ENCODE peak calls at places on chromosomes 3 and 15, in six cellular contexts. P, V, L, B, J and G are unnamed samples.

GRCh38 chr15:48190932-48191573 is 412 bp upstream of the CTXN2 start:
- DNase-seq in P (peak; percentile 35), V (no peak), L (no peak), B (peak; percentile 34), J (no peak), G (peak; percentile 89)

GRCh38 chr15:99181544-99181943 is 67.8 kb downstream of the TTC23 start:
- DNase-seq in P (peak; percentile 10), V (no peak), L (peak; percentile 5), B (no peak), J (no peak), G (no peak)

GRCh38 chr15:73897441-73898261 is 24.3 kb downstream of the TBC1D21 start:
- DNase-seq in P (no peak), V (peak; percentile 38), L (no peak), B (peak; percentile 91), J (no peak), G (peak; percentile 55)

GRCh38 chr3:69354948-69355347 is 30.9 kb downstream of the FRMD4B start:
- DNase-seq in P (no peak), V (no peak), L (no peak), B (no peak), J (no peak), G (no peak)

GRCh38 chr15:85314653-85315052 is 65.8 kb upstream of the AKAP13 start:
- DNase-seq in P (no peak), V (no peak), L (no peak), B (no peak), J (no peak), G (no peak)

GRCh38 chr15:38559908-38560307 is 4.7 kb downstream of the RASGRP1 start:
- DNase-seq in P (no peak), V (no peak), L (no peak), B (no peak), J (no peak), G (no peak)

GRCh38 chr3:55519016-55519415 is 31.9 kb upstream of the WNT5A start:
- DNase-seq in P (no peak), V (no peak), L (no peak), B (no peak), J (no peak), G (no peak)

GRCh38 chr15:62758126-62758951 is 284.2 kb upstream of the TPM1 start:
- DNase-seq in P (peak; percentile 68), V (no peak), L (no peak), B (no peak), J (no peak), G (peak; percentile 44)

GRCh38 chr15:100994597-100995446 is 75.7 kb downstream of the LRRK1 start:
- DNase-seq in P (no peak), V (no peak), L (no peak), B (no peak), J (no peak), G (no peak)

GRCh38 chr3:184334470-184335158 is 2.8 kb upstream of the FAM131A start:
- DNase-seq in P (no peak), V (peak; percentile 15), L (no peak), B (no peak), J (no peak), G (no peak)

GRCh38 chr15:74815961-74816360 is 3.3 kb downstream of the LMAN1L start:
- DNase-seq in P (no peak), V (no peak), L (no peak), B (no peak), J (no peak), G (no peak)

GRCh38 chr15:47718474-47719440 is 1.5 kb downstream of the SEMA6D start:
- DNase-seq in P (peak; percentile 41), V (no peak), L (no peak), B (peak; percentile 9), J (no peak), G (no peak)

GRCh38 chr15:89794627-89795241 is 18.6 kb downstream of the MESP2 start:
- DNase-seq in P (no peak), V (no peak), L (no peak), B (no peak), J (no peak), G (no peak)

GRCh38 chr3:187465503-187465902 is 97.3 kb downstream of the RTP4 start:
- DNase-seq in P (no peak), V (no peak), L (no peak), B (no peak), J (no peak), G (no peak)

GRCh38 chr15:68410466-68411200 is 21.3 kb downstream of the ITGA11 start:
- DNase-seq in P (no peak), V (no peak), L (no peak), B (no peak), J (no peak), G (no peak)

GRCh38 chr15:81073796-81074195 is 60.3 kb upstream of the CFAP161 start:
- DNase-seq in P (no peak), V (no peak), L (no peak), B (no peak), J (no peak), G (no peak)

GRCh38 chr3:136818851-136819783 is at the start of gene SLC35G2:
- DNase-seq in P (peak; percentile 63), V (no peak), L (peak; percentile 74), B (peak; percentile 68), J (peak; percentile 43), G (peak; percentile 61)

GRCh38 chr3:5294360-5294759 is 106.9 kb downstream of the EDEM1 start:
- DNase-seq in P (no peak), V (no peak), L (no peak), B (no peak), J (no peak), G (no peak)

GRCh38 chr15:87348746-87349145 is 907.8 kb downstream of the NTRK3 start:
- DNase-seq in P (no peak), V (no peak), L (no peak), B (no peak), J (no peak), G (no peak)

GRCh38 chr3:156816091-156816793 is 9.9 kb upstream of the LEKR1 start:
- DNase-seq in P (no peak), V (no peak), L (no peak), B (peak; percentile 13), J (no peak), G (peak; percentile 55)

GRCh38 chr3:143337387-143337786 is 217.8 kb downstream of the CHST2 start:
- DNase-seq in P (no peak), V (no peak), L (no peak), B (no peak), J (no peak), G (no peak)

GRCh38 chr3:38345879-38346583 is 554 bp upstream of the XYLB start:
- DNase-seq in P (no peak), V (no peak), L (no peak), B (no peak), J (no peak), G (no peak)

GRCh38 chr3:46880884-46881818 is 3.6 kb downstream of the PTH1R start:
- DNase-seq in P (no peak), V (no peak), L (no peak), B (peak; percentile 27), J (no peak), G (no peak)

GRCh38 chr15:90184119-90184785 is 16.9 kb upstream of the SEMA4B start:
- DNase-seq in P (no peak), V (peak; percentile 37), L (peak; percentile 18), B (peak; percentile 34), J (no peak), G (no peak)

GRCh38 chr3:64595253-64595694 is 92.5 kb downstream of the ADAMTS9 start:
- DNase-seq in P (no peak), V (no peak), L (no peak), B (no peak), J (no peak), G (no peak)